ENCODE peak calls at places on chromosomes 12 and 14, in eight cellular contexts. I is HCT116, G is A549, L is IMR-90, P is prostate gland, X is right lobe of liver, C is transverse colon, Q is GM12878. F is an unnamed sample.

GRCh38 chr12:117125275-117125613 is 26.0 kb upstream of the TESC start:
- DNase-seq in I (no peak), G (no peak), L (peak), P (no peak), X (no peak), C (no peak), Q (no peak), F (no peak)

GRCh38 chr12:69231479-69231878 is 7.9 kb upstream of the CPSF6 start:
- DNase-seq in I (no peak), G (no peak), L (no peak), P (no peak), X (no peak), C (no peak), Q (no peak), F (no peak)

GRCh38 chr14:92315050-92315785 is 7.7 kb upstream of the SLC24A4 start:
- DNase-seq in I (no peak), G (no peak), L (no peak), P (no peak), X (no peak), C (no peak), Q (no peak), F (no peak)

GRCh38 chr12:29208060-29208459 is 59.0 kb downstream of the FAR2 start:
- DNase-seq in I (no peak), G (no peak), L (no peak), P (no peak), X (no peak), C (no peak), Q (no peak), F (no peak)

GRCh38 chr14:99612065-99612736 is 8.2 kb upstream of the CCDC85C start:
- DNase-seq in I (no peak), G (no peak), L (no peak), P (no peak), X (no peak), C (peak), Q (no peak), F (no peak)

GRCh38 chr12:124422570-124423523 is 128.0 kb downstream of the RFLNA start:
- DNase-seq in I (peak), G (peak), L (peak), P (peak), X (peak), C (peak), Q (no peak), F (peak)

GRCh38 chr14:71355324-71356201 is 448.3 kb downstream of the PCNX1 start:
- DNase-seq in I (no peak), G (no peak), L (peak), P (peak), X (no peak), C (no peak), Q (no peak), F (no peak)

GRCh38 chr12:51855586-51856428 is 7.3 kb upstream of the FIGNL2 start:
- DNase-seq in I (no peak), G (peak), L (peak), P (no peak), X (no peak), C (no peak), Q (no peak), F (no peak)

GRCh38 chr12:40017488-40017887 is 88.4 kb downstream of the SLC2A13 start:
- DNase-seq in I (no peak), G (no peak), L (no peak), P (no peak), X (no peak), C (no peak), Q (no peak), F (no peak)

GRCh38 chr14:74568896-74569295 is 43.1 kb downstream of the LTBP2 start:
- DNase-seq in I (no peak), G (no peak), L (no peak), P (no peak), X (no peak), C (no peak), Q (no peak), F (peak)

GRCh38 chr14:32134448-32135070 is 57.5 kb downstream of the ARHGAP5 start:
- DNase-seq in I (no peak), G (peak), L (peak), P (peak), X (no peak), C (no peak), Q (no peak), F (no peak)

GRCh38 chr12:75479963-75480461 is 543 bp upstream of the GLIPR1 start:
- DNase-seq in I (no peak), G (no peak), L (peak), P (no peak), X (no peak), C (no peak), Q (no peak), F (no peak)

GRCh38 chr14:61489932-61490331 is 168.6 kb downstream of the PRKCH start:
- DNase-seq in I (no peak), G (no peak), L (no peak), P (no peak), X (peak), C (no peak), Q (no peak), F (no peak)

GRCh38 chr12:96081596-96081995 is 46.2 kb upstream of the LTA4H start:
- DNase-seq in I (no peak), G (no peak), L (no peak), P (no peak), X (no peak), C (no peak), Q (no peak), F (no peak)

GRCh38 chr12:96077081-96077480 is 41.7 kb upstream of the LTA4H start:
- DNase-seq in I (no peak), G (no peak), L (no peak), P (no peak), X (no peak), C (no peak), Q (no peak), F (no peak)

GRCh38 chr12:96075560-96075959 is 40.2 kb upstream of the LTA4H start:
- DNase-seq in I (no peak), G (no peak), L (no peak), P (no peak), X (no peak), C (no peak), Q (no peak), F (no peak)

GRCh38 chr12:96073346-96074336 is 38.3 kb upstream of the LTA4H start:
- DNase-seq in I (no peak), G (peak), L (no peak), P (no peak), X (no peak), C (no peak), Q (no peak), F (no peak)

DNA sequence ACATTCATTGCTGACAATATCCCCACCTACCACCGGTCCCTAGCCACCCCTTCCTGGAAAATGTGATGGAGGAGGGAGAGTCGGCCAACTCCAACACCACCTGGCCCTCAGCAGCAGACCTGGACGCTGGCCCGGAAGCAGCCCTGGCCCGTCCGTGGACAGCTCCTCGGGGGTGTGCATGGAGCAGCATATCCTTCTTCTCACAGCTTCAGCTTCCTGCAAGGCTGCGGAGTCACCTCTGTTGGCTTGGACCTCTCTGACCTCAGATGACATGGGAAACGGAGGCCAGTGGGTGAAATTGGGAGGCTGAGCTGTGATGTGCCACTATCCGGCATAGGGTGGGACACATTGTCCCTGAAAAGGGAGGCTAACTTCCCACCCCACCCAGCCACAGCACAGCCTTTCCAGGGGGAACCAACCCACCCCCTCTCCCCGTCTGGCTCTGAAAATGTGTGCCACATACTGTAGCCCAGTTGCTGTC is 42.9 kb upstream of the LTA4H start:
- DNase-seq in I (no peak), G (no peak), L (peak), P (peak), X (peak), C (no peak), Q (no peak), F (no peak)
- H3K27ac ChIP-seq in I (no peak), G (no peak), L (no peak), P (no peak), X (no peak), C (no peak), Q (no peak), F (no peak)

GRCh38 chr14:22598099-22598895 is at the start of gene ABHD4:
- DNase-seq in I (no peak), G (peak), L (peak), P (peak), X (peak), C (peak), Q (no peak), F (peak)
- TF ChIP-seq POLR2A in I (peak), G (peak), L (peak), P (peak), X (peak), C (peak), Q (peak), F (peak)

GRCh38 chr12:12691549-12691948 is 4.4 kb downstream of the GPR19 start:
- DNase-seq in I (no peak), G (no peak), L (no peak), P (no peak), X (no peak), C (no peak), Q (no peak), F (no peak)
- H3K27ac ChIP-seq in I (no peak), G (no peak), L (no peak), P (no peak), X (no peak), C (no peak), Q (peak), F (no peak)

DNA sequence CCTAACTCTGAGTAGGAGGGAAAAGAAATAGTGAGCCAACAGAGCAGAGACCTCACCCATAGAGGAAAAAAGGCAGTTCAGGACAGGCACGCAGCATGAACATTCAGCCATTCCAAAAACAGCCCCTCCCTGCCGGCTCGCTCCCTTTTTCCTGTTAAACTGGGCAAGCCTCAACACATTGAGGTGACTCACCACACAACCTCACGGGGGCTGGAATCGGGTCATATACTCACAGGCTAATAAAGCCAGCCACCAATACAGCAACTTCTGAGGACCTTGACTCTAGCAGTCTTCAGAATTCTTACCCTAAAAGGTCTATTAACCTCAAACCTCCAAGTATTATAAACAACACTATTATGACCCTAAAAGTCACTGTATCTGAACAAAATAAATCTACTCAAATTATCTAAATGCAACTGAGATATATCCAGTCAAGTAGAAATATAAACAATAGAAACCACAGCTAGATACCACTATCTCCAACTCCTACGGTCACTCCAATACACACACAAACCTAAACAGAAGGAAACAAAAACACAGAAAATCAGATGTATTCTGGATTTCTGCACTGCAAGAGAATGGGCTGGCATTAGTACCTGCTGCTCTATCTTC is 6.3 kb downstream of the YBX3 start:
- DNase-seq in I (peak), G (peak), L (peak), P (peak), X (peak), C (peak), Q (no peak), F (peak)
- TF ChIP-seq POLR2A in I (no peak), G (no peak), L (peak), P (peak), X (no peak), C (no peak), Q (no peak), F (no peak)

DNA sequence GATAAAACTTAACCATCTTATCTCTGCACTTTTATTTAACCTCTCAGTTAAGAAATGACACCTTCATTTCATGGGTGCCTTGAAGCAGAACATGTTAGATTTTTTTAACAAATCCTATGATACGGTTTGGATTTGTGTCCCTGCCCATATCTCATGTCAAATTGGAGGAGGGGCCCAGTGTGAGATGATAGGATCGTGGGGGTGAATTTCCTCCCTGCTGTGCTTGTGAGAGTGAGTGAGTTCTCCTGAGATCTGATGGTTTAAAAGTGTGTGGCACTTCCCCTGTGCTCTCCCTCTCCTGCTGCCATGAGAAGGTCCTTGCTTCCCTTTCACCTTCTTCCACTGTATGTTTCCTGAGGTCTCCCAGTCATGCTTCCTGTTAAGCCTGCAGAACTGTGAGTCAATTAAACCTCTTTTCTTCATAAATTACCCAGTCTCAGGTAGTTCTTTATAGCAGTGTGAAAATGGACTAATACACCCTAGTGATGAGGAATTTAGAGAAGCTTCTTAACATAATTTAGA is 97.0 kb downstream of the BCAT1 start:
- DNase-seq in I (no peak), G (no peak), L (no peak), P (no peak), X (no peak), C (no peak), Q (no peak), F (no peak)
- H3K27ac ChIP-seq in I (no peak), G (no peak), L (no peak), P (no peak), X (no peak), C (no peak), Q (no peak), F (no peak)

GRCh38 chr12:22289250-22289649 is 45.3 kb downstream of the ST8SIA1 start:
- DNase-seq in I (no peak), G (no peak), L (no peak), P (no peak), X (no peak), C (no peak), Q (no peak), F (no peak)

GRCh38 chr12:22287056-22287455 is 47.5 kb downstream of the ST8SIA1 start:
- DNase-seq in I (no peak), G (no peak), L (no peak), P (no peak), X (no peak), C (no peak), Q (no peak), F (no peak)

GRCh38 chr12:22285871-22286270 is 48.6 kb downstream of the ST8SIA1 start:
- DNase-seq in I (no peak), G (no peak), L (no peak), P (no peak), X (no peak), C (no peak), Q (no peak), F (no peak)

GRCh38 chr12:22286569-22286968 is 47.9 kb downstream of the ST8SIA1 start:
- DNase-seq in I (no peak), G (no peak), L (peak), P (no peak), X (no peak), C (no peak), Q (no peak), F (no peak)

DNA sequence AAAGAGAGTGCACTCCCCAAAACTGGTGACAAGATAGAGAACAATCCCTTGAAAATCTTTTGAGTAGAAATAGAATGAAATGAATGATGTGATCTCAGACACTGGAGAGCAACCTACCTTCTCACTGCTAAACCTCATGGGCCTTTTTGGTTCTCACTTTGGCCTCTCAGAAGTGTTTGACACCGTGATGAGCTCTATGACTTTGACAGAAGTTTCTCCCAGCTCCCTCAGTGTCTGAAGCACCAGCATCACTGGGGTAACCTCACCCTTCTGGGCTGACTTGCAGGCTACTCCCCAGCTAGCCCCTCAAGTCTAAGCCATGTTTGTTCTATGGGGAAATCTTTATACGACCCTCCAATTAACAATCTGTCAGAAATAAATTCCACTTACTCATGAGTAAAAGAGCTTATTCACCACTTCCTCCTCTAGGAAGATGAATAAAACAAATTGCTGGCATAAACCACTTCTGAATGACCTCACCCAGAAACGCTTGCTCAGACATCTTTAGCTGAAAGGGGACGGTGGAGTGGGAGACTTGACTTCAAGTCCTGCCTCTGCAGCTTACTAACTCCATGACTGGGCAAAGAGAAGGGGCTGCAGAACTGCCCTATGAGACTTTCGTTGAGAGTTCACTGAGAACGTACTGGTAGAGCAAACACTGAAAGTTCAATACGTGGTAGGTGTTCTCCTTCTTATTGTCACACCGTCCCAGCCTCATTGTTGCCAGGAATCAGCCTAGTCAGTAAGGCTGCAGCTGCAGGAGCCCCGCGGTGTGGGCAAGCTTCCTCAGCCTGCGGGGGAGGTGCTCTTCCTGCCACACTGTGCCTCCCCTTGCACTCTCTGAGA is 46.5 kb downstream of the ST8SIA1 start:
- DNase-seq in I (no peak), G (no peak), L (peak), P (no peak), X (no peak), C (no peak), Q (no peak), F (no peak)
- TF ChIP-seq POLR2A in I (no peak), G (no peak), L (no peak), P (no peak), X (no peak), C (no peak), Q (no peak), F (no peak)

GRCh38 chr14:95313246-95313645 is 6.5 kb downstream of the CLMN start:
- DNase-seq in I (no peak), G (no peak), L (no peak), P (no peak), X (no peak), C (no peak), Q (no peak), F (no peak)
- H3K27ac ChIP-seq in I (no peak), G (peak), L (no peak), P (no peak), X (no peak), C (peak), Q (no peak), F (peak)